ENCODE peak calls at places on chromosomes 13 and 19, in four cellular contexts. A, Z, G and H are unnamed samples.

GRCh38 chr19:23002690-23003422 is at the start of gene ZNF728:
- DNase-seq in Z (no peak), G (peak; percentile 83), A (no peak), H (no peak)

GRCh38 chr13:84810781-84811180 is 928.5 kb upstream of the SLITRK1 start:
- DNase-seq in G (no peak), Z (no peak), A (no peak), H (no peak)

GRCh38 chr19:18789883-18790565 is 1.1 kb downstream of the COMP start:
- DNase-seq in Z (no peak), G (no peak), A (no peak), H (no peak)

GRCh38 chr13:111893071-111893606 is 173.8 kb upstream of the SOX1 start:
- DNase-seq in A (no peak), Z (no peak), G (no peak), H (no peak)

GRCh38 chr13:24887759-24888158 is 123.8 kb downstream of the RNF17 start:
- DNase-seq in Z (no peak), G (no peak), A (no peak), H (no peak)

GRCh38 chr13:80399340-80400163 is 58.6 kb upstream of the SPRY2 start:
- DNase-seq in A (no peak), G (no peak), Z (no peak), H (no peak)

GRCh38 chr19:47885067-47885463 is 1.1 kb downstream of the SULT2A1 start:
- DNase-seq in G (no peak), A (no peak), Z (no peak), H (no peak)

GRCh38 chr19:10961763-10962536 is 1.1 kb downstream of the SMARCA4 start:
- DNase-seq in Z (no peak), A (no peak), G (no peak), H (no peak)

GRCh38 chr13:28237944-28238343 is 99.6 kb downstream of the PAN3 start:
- DNase-seq in A (no peak), G (no peak), Z (no peak), H (no peak)

GRCh38 chr13:51154029-51154555 is 43.0 kb upstream of the C13orf42 start:
- DNase-seq in G (no peak), Z (no peak), A (no peak), H (no peak)

GRCh38 chr13:110600980-110601379 is 14.4 kb upstream of the NAXD start:
- DNase-seq in Z (no peak), G (no peak), A (no peak), H (no peak)

GRCh38 chr19:46624958-46625661 is at the start of gene PTGIR:
- DNase-seq in G (peak; percentile 93), A (no peak), Z (no peak), H (no peak)

GRCh38 chr19:18839465-18840287 is 7.9 kb downstream of the UPF1 start:
- DNase-seq in Z (no peak), G (no peak), A (no peak), H (no peak)

GRCh38 chr19:52786078-52786463 is 520 bp downstream of the ZNF600 start:
- DNase-seq in Z (peak; percentile 4), G (no peak), A (no peak), H (no peak)

GRCh38 chr19:4844348-4845179 is 13.1 kb upstream of the TICAM1 start:
- DNase-seq in A (no peak), Z (no peak), G (no peak), H (no peak)

GRCh38 chr13:79481685-79482052 is 714 bp downstream of the NDFIP2 start:
- DNase-seq in G (no peak), Z (peak; percentile 26), A (peak; percentile 41), H (peak; percentile 19)

GRCh38 chr13:101978546-101979315 is 423.1 kb downstream of the FGF14 start:
- DNase-seq in Z (no peak), A (no peak), G (no peak), H (no peak)

GRCh38 chr13:101231751-101232428 is 184.4 kb downstream of the NALCN start:
- DNase-seq in A (no peak), G (no peak), Z (no peak), H (no peak)

GRCh38 chr13:99307648-99308339 is 595 bp upstream of the GPR183 start:
- DNase-seq in G (peak; percentile 67), A (peak; percentile 63), Z (no peak), H (no peak)

GRCh38 chr13:23715762-23716235 is 145.6 kb downstream of the TNFRSF19 start:
- DNase-seq in Z (no peak), A (no peak), G (no peak), H (no peak)

GRCh38 chr19:48418317-48419064 is 25.0 kb downstream of the GRIN2D start:
- DNase-seq in G (no peak), Z (no peak), A (no peak), H (no peak)

GRCh38 chr13:49395416-49396277 is 48.2 kb downstream of the CAB39L start:
- DNase-seq in A (no peak), Z (no peak), G (peak; percentile 63), H (no peak)

GRCh38 chr13:44410328-44410859 is 36.8 kb downstream of the SERP2 start:
- DNase-seq in Z (no peak), A (no peak), G (no peak), H (no peak)

GRCh38 chr13:24905242-24905641 is 141.3 kb downstream of the RNF17 start:
- DNase-seq in G (no peak), Z (no peak), A (no peak), H (no peak)

GRCh38 chr19:3440082-3440481 is 40.2 kb downstream of the SMIM24 start:
- DNase-seq in A (peak; percentile 56), G (peak; percentile 70), Z (peak; percentile 49), H (peak; percentile 29)

GRCh38 chr13:72253754-72254153 is 386.8 kb upstream of the DACH1 start:
- DNase-seq in A (no peak), G (no peak), Z (no peak), H (no peak)

GRCh38 chr13:32910530-32910929 is 105.7 kb upstream of the KL start:
- DNase-seq in G (no peak), Z (no peak), A (no peak), H (no peak)

GRCh38 chr13:90868321-90868920 is 479.1 kb upstream of the MIR17HG start:
- DNase-seq in A (no peak), G (no peak), Z (no peak), H (no peak)

GRCh38 chr19:22945560-22945959 is 57.4 kb downstream of the ZNF728 start:
- DNase-seq in Z (no peak), A (no peak), G (no peak), H (no peak)

GRCh38 chr19:11381535-11382369 is 2.4 kb downstream of the EPOR start:
- DNase-seq in A (peak; percentile 62), Z (peak; percentile 69), G (peak; percentile 84), H (peak; percentile 65)

GRCh38 chr13:99154064-99154463 is 46.6 kb upstream of the UBAC2 start:
- DNase-seq in Z (no peak), G (no peak), A (no peak), H (no peak)

GRCh38 chr13:35881360-35881759 is 249.8 kb downstream of the DCLK1 start:
- DNase-seq in G (no peak), A (no peak), Z (no peak), H (no peak)

GRCh38 chr13:35648109-35648508 is 171.6 kb upstream of the MAB21L1 start:
- DNase-seq in Z (no peak), G (no peak), A (no peak), H (no peak)

GRCh38 chr13:61180245-61180644 is 235.4 kb downstream of the PCDH20 start:
- DNase-seq in A (no peak), Z (no peak), G (no peak), H (no peak)

GRCh38 chr13:61188057-61188456 is 227.6 kb downstream of the PCDH20 start:
- DNase-seq in Z (no peak), A (no peak), G (no peak), H (no peak)

GRCh38 chr13:61187471-61187870 is 228.2 kb downstream of the PCDH20 start:
- DNase-seq in Z (no peak), A (no peak), G (no peak), H (no peak)

GRCh38 chr13:61183670-61184069 is 232.0 kb downstream of the PCDH20 start:
- DNase-seq in Z (no peak), G (no peak), A (no peak), H (no peak)
- H3K9me3 ChIP-seq in Z (no peaks in the 10 kb centered on the region), G (no peaks in the 10 kb centered on the region), A (no peaks in the 10 kb centered on the region), H (no peaks in the 10 kb centered on the region)

DNA sequence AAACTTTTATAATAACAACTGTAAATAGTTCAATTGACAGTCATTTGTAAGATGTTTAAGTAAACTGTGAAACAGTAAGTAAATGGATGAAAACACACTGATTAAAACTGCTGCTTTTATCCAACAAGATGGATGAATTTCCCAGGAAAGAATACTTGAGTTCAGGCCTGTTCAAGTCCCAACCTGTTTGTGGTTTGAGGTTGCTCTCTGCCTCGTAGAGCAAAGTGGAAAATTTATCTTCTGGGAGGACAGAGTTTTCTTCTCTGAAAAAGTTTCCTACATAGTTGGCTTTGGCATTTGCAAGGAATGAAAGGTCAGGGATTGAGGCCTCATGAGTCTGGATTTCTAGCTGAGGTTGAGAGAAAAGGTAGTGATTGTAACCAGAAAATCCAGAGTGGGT is 15.2 kb upstream of the ZNF543 start:
- DNase-seq in Z (no peak), G (no peak), A (no peak), H (no peak)
- H3K9me3 ChIP-seq in Z (no peaks in the 10 kb centered on the region), G (peaks cover 5% of the 10 kb centered on the region), A (peaks cover 7% of the 10 kb centered on the region), H (no peaks in the 10 kb centered on the region)

GRCh38 chr19:56613639-56614038 is 18.5 kb downstream of the ZNF71 start:
- DNase-seq in A (no peak), G (no peak), Z (no peak), H (no peak)
- H3K9me3 ChIP-seq in A (peaks cover 51% of the 10 kb centered on the region), G (peaks cover 41% of the 10 kb centered on the region), Z (peaks cover 54% of the 10 kb centered on the region), H (peaks cover 41% of the 10 kb centered on the region)

DNA sequence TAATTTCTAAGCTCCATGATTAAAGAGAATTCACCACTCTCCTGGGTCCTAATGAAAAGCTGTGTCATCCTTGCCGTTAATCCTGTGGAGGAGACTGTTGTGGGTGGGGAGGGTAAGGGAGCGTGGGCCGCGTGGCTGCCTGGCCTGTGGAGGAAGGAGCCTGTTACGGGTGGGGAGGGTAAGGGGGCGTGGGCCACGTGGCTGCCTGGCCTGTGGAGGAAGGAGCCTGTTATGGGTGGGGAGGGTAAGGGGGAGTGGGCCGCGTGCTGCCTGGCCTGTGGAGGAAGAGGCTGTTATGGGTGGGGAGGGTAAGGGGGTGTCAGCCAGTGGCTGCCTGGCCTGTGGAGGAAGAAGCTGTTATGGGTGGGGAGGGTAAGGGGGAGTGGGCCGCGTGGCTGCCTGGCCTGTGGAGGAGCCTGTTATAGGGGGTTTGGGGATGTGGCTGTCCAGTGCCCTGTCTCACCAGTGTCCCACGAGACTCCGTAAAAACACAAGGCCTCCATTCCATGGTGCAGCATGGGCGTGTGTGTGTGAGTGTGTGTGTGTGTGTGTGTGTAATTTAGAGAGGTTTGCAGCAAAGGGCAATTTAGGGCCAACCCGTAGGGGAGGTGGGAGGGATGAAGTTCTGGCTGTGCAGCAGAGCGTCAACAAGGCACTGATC is 15.6 kb upstream of the DCUN1D2 start:
- DNase-seq in G (no peak), A (no peak), Z (no peak), H (no peak)
- H3K9me3 ChIP-seq in G (no peaks in the 10 kb centered on the region), A (no peaks in the 10 kb centered on the region), Z (no peaks in the 10 kb centered on the region), H (no peaks in the 10 kb centered on the region)

DNA sequence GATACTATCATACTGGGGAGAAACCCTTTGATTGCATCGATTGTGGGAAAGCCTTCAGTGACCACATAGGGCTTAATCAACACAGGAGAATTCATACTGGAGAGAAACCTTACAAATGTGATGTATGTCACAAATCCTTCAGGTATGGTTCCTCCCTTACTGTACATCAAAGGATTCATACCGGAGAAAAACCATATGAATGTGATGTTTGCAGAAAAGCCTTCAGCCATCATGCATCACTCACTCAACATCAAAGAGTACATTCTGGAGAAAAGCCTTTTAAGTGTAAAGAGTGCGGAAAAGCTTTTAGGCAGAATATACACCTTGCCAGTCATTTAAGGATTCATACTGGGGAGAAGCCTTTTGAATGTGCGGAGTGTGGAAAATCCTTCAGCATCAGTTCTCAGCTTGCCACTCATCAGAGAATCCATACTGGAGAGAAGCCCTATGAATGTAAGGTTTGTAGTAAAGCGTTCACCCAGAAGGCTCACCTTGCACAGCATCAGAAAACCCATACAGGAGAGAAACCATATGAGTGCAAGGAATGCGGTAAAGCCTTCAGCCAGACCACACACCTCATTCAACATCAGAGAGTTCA is 12.9 kb upstream of the ZNF470 start:
- DNase-seq in Z (no peak), G (no peak), A (no peak), H (no peak)
- H3K9me3 ChIP-seq in Z (peaks cover 55% of the 10 kb centered on the region), G (peaks cover 32% of the 10 kb centered on the region), A (peaks cover 48% of the 10 kb centered on the region), H (peaks cover 49% of the 10 kb centered on the region)